ENCODE peak calls at places on chromosomes 4 and X, in four cellular contexts. E is choroid plexus epithelial cell; C is naive thymus-derived CD4-positive, alpha-beta T cell; M is stimulated activated CD4-positive, alpha-beta T cell treated with anti-CD3 and anti-CD28 coated beads, Interleukin-12 subunit alpha, Interleukin-12 subunit beta, amount 100 ng/mL, for 4 hours. Z is an unnamed sample.

GRCh38 chr4:23747131-23747752 is 142.6 kb downstream of the PPARGC1A start:
- DNase-seq in M (no peak), E (no peak), C (no peak), Z (no peak)

GRCh38 chr4:105147226-105148151 is 813 bp downstream of the TET2 start:
- DNase-seq in C (no peak), E (peak), M (peak), Z (peak)

GRCh38 chr4:185803015-185803414 is 9.0 kb downstream of the SORBS2 start:
- DNase-seq in M (no peak), C (no peak), E (no peak), Z (no peak)

GRCh38 chrX:50877310-50877709 is 33.2 kb upstream of the BMP15 start:
- DNase-seq in E (no peak), M (no peak), C (no peak), Z (no peak)

GRCh38 chr4:26717332-26717731 is 133.4 kb downstream of the TBC1D19 start:
- DNase-seq in M (no peak), E (peak), C (no peak), Z (no peak)

GRCh38 chrX:69102805-69103204 is 62.4 kb downstream of the PJA1 start:
- DNase-seq in C (no peak), M (no peak), E (peak), Z (no peak)

GRCh38 chr4:1726146-1726934 is 5.0 kb downstream of the TACC3 start:
- DNase-seq in M (peak), E (peak), C (peak), Z (peak)

GRCh38 chr4:73891739-73892405 is 22.7 kb downstream of the CXCL1 start:
- DNase-seq in C (no peak), E (peak), M (no peak), Z (no peak)

GRCh38 chr4:70734168-70734954 is 12.6 kb downstream of the RUFY3 start:
- DNase-seq in C (peak), M (no peak), E (peak), Z (no peak)

GRCh38 chrX:17082831-17083230 is 136.4 kb downstream of the REPS2 start:
- DNase-seq in C (no peak), M (no peak), E (peak), Z (peak)

GRCh38 chr4:144647095-144647959 is 1.4 kb downstream of the HHIP start:
- DNase-seq in M (no peak), C (no peak), E (peak), Z (peak)

GRCh38 chrX:40104649-40105015 is 6.9 kb upstream of the BCOR start:
- DNase-seq in E (peak), M (no peak), C (no peak), Z (no peak)